ENCODE peak calls at places on chromosomes 12 and 14, in five cellular contexts. One of them, this sample, is unnamed.
A peak's percentile ranks its signal among the peaks of the same experiment; 100 is the strongest.

GRCh38 chr14:23102801-23103200 is 2.0 kb downstream of the CIROP start:
- DNase-seq in Calu3: no peak
- DNase-seq in cardiac muscle cell: no peak
- DNase-seq in stomach: no peak
- DNase-seq in PC-3: no peak
- DNase-seq in this sample: no peak

GRCh38 chr12:48917857-48918537 is 7.3 kb downstream of the FKBP11 start:
- DNase-seq in Calu3: no peak
- DNase-seq in cardiac muscle cell: no peak
- DNase-seq in stomach: no peak
- DNase-seq in PC-3: no peak
- DNase-seq in this sample: no peak

GRCh38 chr12:21993438-21993981 is 52.3 kb upstream of the ABCC9 start:
- DNase-seq in Calu3: no peak
- DNase-seq in cardiac muscle cell: no peak
- DNase-seq in stomach: no peak
- DNase-seq in PC-3: no peak
- DNase-seq in this sample: no peak

GRCh38 chr12:77578471-77579262 is 252.0 kb upstream of the NAV3 start:
- DNase-seq in Calu3: no peak
- DNase-seq in cardiac muscle cell: no peak
- DNase-seq in stomach: no peak
- DNase-seq in PC-3: no peak
- DNase-seq in this sample: no peak

GRCh38 chr12:20183563-20183962 is 184.8 kb upstream of the PDE3A start:
- DNase-seq in Calu3: no peak
- DNase-seq in cardiac muscle cell: peak; percentile 57
- DNase-seq in stomach: no peak
- DNase-seq in PC-3: no peak
- DNase-seq in this sample: no peak

GRCh38 chr14:34029921-34030334 is 79.1 kb upstream of the EGLN3 start:
- DNase-seq in Calu3: no peak
- DNase-seq in cardiac muscle cell: peak; percentile 88
- DNase-seq in stomach: peak; percentile 47
- DNase-seq in PC-3: no peak
- DNase-seq in this sample: no peak

GRCh38 chr12:22173154-22173553 is 127.1 kb downstream of the CMAS start:
- DNase-seq in Calu3: no peak
- DNase-seq in cardiac muscle cell: no peak
- DNase-seq in stomach: no peak
- DNase-seq in PC-3: no peak
- DNase-seq in this sample: no peak

GRCh38 chr12:19301688-19302640 is 137.3 kb upstream of the AEBP2 start:
- DNase-seq in Calu3: no peak
- DNase-seq in cardiac muscle cell: no peak
- DNase-seq in stomach: no peak
- DNase-seq in PC-3: no peak
- DNase-seq in this sample: no peak

GRCh38 chr12:68370006-68370590 is 37.9 kb upstream of the MDM1 start:
- DNase-seq in Calu3: no peak
- DNase-seq in cardiac muscle cell: no peak
- DNase-seq in stomach: no peak
- DNase-seq in PC-3: peak; percentile 71
- DNase-seq in this sample: no peak

GRCh38 chr14:51650721-51651387 is 856 bp upstream of the FRMD6 start:
- DNase-seq in Calu3: peak; percentile 30
- DNase-seq in cardiac muscle cell: no peak
- DNase-seq in stomach: no peak
- DNase-seq in PC-3: peak; percentile 31
- DNase-seq in this sample: no peak

GRCh38 chr14:64638625-64639024 is 65.6 kb upstream of the PLEKHG3 start:
- DNase-seq in Calu3: no peak
- DNase-seq in cardiac muscle cell: no peak
- DNase-seq in stomach: no peak
- DNase-seq in PC-3: no peak
- DNase-seq in this sample: no peak

GRCh38 chr12:24879644-24880043 is 69.3 kb downstream of the BCAT1 start:
- DNase-seq in Calu3: no peak
- DNase-seq in cardiac muscle cell: no peak
- DNase-seq in stomach: no peak
- DNase-seq in PC-3: no peak
- DNase-seq in this sample: no peak

GRCh38 chr12:64171715-64172114 is 50.4 kb downstream of the KICS2 start:
- DNase-seq in Calu3: no peak
- DNase-seq in cardiac muscle cell: peak; percentile 24
- DNase-seq in stomach: no peak
- DNase-seq in PC-3: peak; percentile 88
- DNase-seq in this sample: no peak

GRCh38 chr12:4242595-4242994 is 31.0 kb upstream of the CCND2 start:
- DNase-seq in Calu3: no peak
- DNase-seq in cardiac muscle cell: no peak
- DNase-seq in stomach: no peak
- DNase-seq in PC-3: no peak
- DNase-seq in this sample: no peak

GRCh38 chr12:41514907-41515306 is 326.8 kb downstream of the PDZRN4 start:
- DNase-seq in Calu3: peak; percentile 5
- DNase-seq in cardiac muscle cell: peak; percentile 4
- DNase-seq in stomach: no peak
- DNase-seq in PC-3: no peak
- DNase-seq in this sample: no peak

GRCh38 chr14:106511411-106512198 is 985.2 kb downstream of the TMEM121 start:
- DNase-seq in Calu3: no peak
- DNase-seq in cardiac muscle cell: no peak
- DNase-seq in stomach: no peak
- DNase-seq in PC-3: no peak
- DNase-seq in this sample: no peak

GRCh38 chr12:94595152-94595551 is 55.2 kb downstream of the TMCC3 start:
- DNase-seq in Calu3: peak; percentile 23
- DNase-seq in cardiac muscle cell: no peak
- DNase-seq in stomach: no peak
- DNase-seq in PC-3: peak; percentile 97
- DNase-seq in this sample: no peak

GRCh38 chr14:86790408-86791364 is 1202.3 kb downstream of the GALC start:
- DNase-seq in Calu3: no peak
- DNase-seq in cardiac muscle cell: no peak
- DNase-seq in stomach: no peak
- DNase-seq in PC-3: no peak
- DNase-seq in this sample: no peak

GRCh38 chr14:26982071-26982470 is 384.2 kb upstream of the NOVA1 start:
- DNase-seq in Calu3: no peak
- DNase-seq in cardiac muscle cell: no peak
- DNase-seq in stomach: no peak
- DNase-seq in PC-3: no peak
- DNase-seq in this sample: no peak

GRCh38 chr14:71415404-71415690 is 508.1 kb downstream of the PCNX1 start:
- DNase-seq in Calu3: no peak
- DNase-seq in cardiac muscle cell: peak; percentile 74
- DNase-seq in stomach: no peak
- DNase-seq in PC-3: no peak
- DNase-seq in this sample: no peak

GRCh38 chr14:93036652-93037341 is 78.9 kb downstream of the ITPK1 start:
- DNase-seq in Calu3: peak; percentile 49
- DNase-seq in cardiac muscle cell: peak; percentile 70
- DNase-seq in stomach: no peak
- DNase-seq in PC-3: no peak
- DNase-seq in this sample: no peak

GRCh38 chr12:122063691-122064033 is 14.9 kb upstream of the MLXIP start:
- DNase-seq in Calu3: no peak
- DNase-seq in cardiac muscle cell: peak; percentile 36
- DNase-seq in stomach: no peak
- DNase-seq in PC-3: no peak
- DNase-seq in this sample: no peak

GRCh38 chr12:123085046-123085445 is 65.8 kb downstream of the PITPNM2 start:
- DNase-seq in Calu3: no peak
- DNase-seq in cardiac muscle cell: no peak
- DNase-seq in stomach: no peak
- DNase-seq in PC-3: no peak
- DNase-seq in this sample: no peak

GRCh38 chr12:123085730-123086487 is 65.0 kb downstream of the PITPNM2 start:
- DNase-seq in Calu3: peak; percentile 95
- DNase-seq in cardiac muscle cell: no peak
- DNase-seq in stomach: peak; percentile 68
- DNase-seq in PC-3: peak; percentile 96
- DNase-seq in this sample: no peak

GRCh38 chr12:123089125-123089524 is 61.8 kb downstream of the PITPNM2 start:
- DNase-seq in Calu3: no peak
- DNase-seq in cardiac muscle cell: no peak
- DNase-seq in stomach: no peak
- DNase-seq in PC-3: no peak
- DNase-seq in this sample: no peak

GRCh38 chr12:123078531-123079123 is 72.3 kb downstream of the PITPNM2 start:
- DNase-seq in Calu3: no peak
- DNase-seq in cardiac muscle cell: no peak
- DNase-seq in stomach: no peak
- DNase-seq in PC-3: no peak
- DNase-seq in this sample: no peak

GRCh38 chr12:123083661-123084571 is 67.0 kb downstream of the PITPNM2 start:
- DNase-seq in Calu3: peak; percentile 13
- DNase-seq in cardiac muscle cell: no peak
- DNase-seq in stomach: peak; percentile 37
- DNase-seq in PC-3: no peak
- DNase-seq in this sample: peak; percentile 35
- TF ChIP-seq CTCF in Calu3: no peak
- TF ChIP-seq CTCF in cardiac muscle cell: no peak
- TF ChIP-seq CTCF in stomach: no peak
- TF ChIP-seq CTCF in PC-3: no peak
- TF ChIP-seq CTCF in this sample: no peak

GRCh38 chr12:44873898-44874297 is 2.2 kb downstream of the NELL2 start:
- DNase-seq in Calu3: no peak
- DNase-seq in cardiac muscle cell: peak; percentile 8
- DNase-seq in stomach: no peak
- DNase-seq in PC-3: peak; percentile 39
- DNase-seq in this sample: no peak
- TF ChIP-seq CTCF in Calu3: no peak
- TF ChIP-seq CTCF in cardiac muscle cell: no peak
- TF ChIP-seq CTCF in stomach: no peak
- TF ChIP-seq CTCF in PC-3: peak; percentile 39
- TF ChIP-seq CTCF in this sample: no peak

GRCh38 chr12:13044859-13045384 is 741 bp downstream of the FAM234B start:
- DNase-seq in Calu3: no peak
- DNase-seq in cardiac muscle cell: peak; percentile 29
- DNase-seq in stomach: no peak
- DNase-seq in PC-3: peak; percentile 7
- DNase-seq in this sample: no peak

GRCh38 chr12:13045816-13046215 is 1.6 kb downstream of the FAM234B start:
- DNase-seq in Calu3: no peak
- DNase-seq in cardiac muscle cell: no peak
- DNase-seq in stomach: no peak
- DNase-seq in PC-3: no peak
- DNase-seq in this sample: no peak

GRCh38 chr12:13042666-13043230 is 1.4 kb upstream of the FAM234B start:
- DNase-seq in Calu3: no peak
- DNase-seq in cardiac muscle cell: no peak
- DNase-seq in stomach: no peak
- DNase-seq in PC-3: no peak
- DNase-seq in this sample: no peak

GRCh38 chr12:13046914-13047472 is 2.8 kb downstream of the FAM234B start:
- DNase-seq in Calu3: no peak
- DNase-seq in cardiac muscle cell: no peak
- DNase-seq in stomach: no peak
- DNase-seq in PC-3: no peak
- DNase-seq in this sample: no peak

GRCh38 chr12:13044002-13044858 is at the start of gene FAM234B:
- DNase-seq in Calu3: peak; percentile 81
- DNase-seq in cardiac muscle cell: peak; percentile 80
- DNase-seq in stomach: peak; percentile 76
- DNase-seq in PC-3: peak; percentile 60
- DNase-seq in this sample: peak; percentile 73
- TF ChIP-seq CTCF in Calu3: no peak
- TF ChIP-seq CTCF in cardiac muscle cell: peak; percentile 9
- TF ChIP-seq CTCF in stomach: no peak
- TF ChIP-seq CTCF in PC-3: peak; percentile 29
- TF ChIP-seq CTCF in this sample: no peak

DNA sequence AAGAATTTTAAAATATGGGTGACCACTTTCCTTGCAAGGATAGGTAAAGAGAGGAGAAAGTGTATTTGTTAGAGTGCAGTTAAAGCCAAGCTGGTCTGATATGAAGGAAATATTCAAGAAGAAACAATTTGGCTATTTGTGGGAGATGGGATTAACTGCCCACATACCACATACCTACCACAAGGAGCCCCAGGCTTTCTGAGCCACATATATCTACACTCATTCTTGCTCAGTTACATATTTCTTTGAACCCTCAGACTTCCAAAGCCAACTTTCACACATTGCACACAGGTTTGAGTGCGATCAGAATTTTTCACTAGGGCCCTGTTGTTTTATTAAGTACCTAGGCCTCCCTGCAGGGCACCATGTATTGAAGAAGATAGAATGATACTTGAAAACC is 330.2 kb downstream of the ZFP36L1 start:
- DNase-seq in Calu3: no peak
- DNase-seq in cardiac muscle cell: no peak
- DNase-seq in stomach: no peak
- DNase-seq in PC-3: no peak
- DNase-seq in this sample: no peak
- TF ChIP-seq CTCF in Calu3: no peak
- TF ChIP-seq CTCF in cardiac muscle cell: peak; percentile 25
- TF ChIP-seq CTCF in stomach: no peak
- TF ChIP-seq CTCF in PC-3: no peak
- TF ChIP-seq CTCF in this sample: no peak

GRCh38 chr14:85195872-85196477 is 334.0 kb upstream of the FLRT2 start:
- DNase-seq in Calu3: no peak
- DNase-seq in cardiac muscle cell: peak; percentile 33
- DNase-seq in stomach: no peak
- DNase-seq in PC-3: peak; percentile 19
- DNase-seq in this sample: no peak
- TF ChIP-seq CTCF in Calu3: peak; percentile 24
- TF ChIP-seq CTCF in cardiac muscle cell: peak; percentile 66
- TF ChIP-seq CTCF in stomach: peak; percentile 22
- TF ChIP-seq CTCF in PC-3: peak; percentile 60
- TF ChIP-seq CTCF in this sample: no peak

DNA sequence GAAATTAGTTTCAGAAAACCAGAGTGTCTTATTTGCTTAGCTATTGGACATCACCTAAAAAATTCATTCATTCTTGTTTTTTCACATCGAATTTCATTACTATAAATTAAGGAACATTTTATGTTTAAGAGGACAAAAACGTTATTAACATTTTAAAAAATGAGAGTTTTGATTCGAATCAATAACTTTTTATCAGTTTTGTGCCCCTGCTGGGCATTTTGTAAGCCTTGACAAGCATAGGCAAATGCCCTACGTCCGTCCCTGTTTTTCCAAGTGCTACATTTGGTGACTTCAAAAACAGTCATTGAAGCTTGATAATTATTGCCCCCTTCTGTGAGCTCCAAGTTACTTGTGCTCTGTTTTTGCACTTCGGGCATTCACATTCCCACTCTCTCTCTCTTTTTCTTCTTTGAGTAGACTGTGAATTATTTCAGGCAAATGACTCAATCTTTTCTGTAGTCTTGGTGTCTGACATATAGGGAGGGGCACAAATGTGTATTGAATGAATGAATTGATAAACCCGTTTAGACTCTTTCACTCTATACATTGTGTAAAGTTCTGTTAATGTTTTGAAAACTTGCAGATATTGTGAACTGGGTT is 1.2 kb downstream of the APAF1 start:
- DNase-seq in Calu3: no peak
- DNase-seq in cardiac muscle cell: peak; percentile 30
- DNase-seq in stomach: no peak
- DNase-seq in PC-3: peak; percentile 40
- DNase-seq in this sample: no peak
- TF ChIP-seq CTCF in Calu3: no peak
- TF ChIP-seq CTCF in cardiac muscle cell: no peak
- TF ChIP-seq CTCF in stomach: no peak
- TF ChIP-seq CTCF in PC-3: peak; percentile 36
- TF ChIP-seq CTCF in this sample: no peak

This sample was measured in activated B cell treated with CpG ODN at 0.5 μM for 24 hours.